ENCODE peak calls at places on chromosome 6, in four cellular contexts. X is heart left ventricle, O is ovary, B is IMR-90. P is an unnamed sample.
A peak's percentile ranks its signal among the peaks of the same experiment; 100 is the strongest.

GRCh38 chr6:9121551-9121950 is 686.2 kb upstream of the SLC35B3 start:
- DNase-seq in B (peak; percentile 36), X (no peak), O (no peak), P (no peak)

GRCh38 chr6:149443411-149444181 is 41.2 kb downstream of the ZC3H12D start:
- DNase-seq in O (peak; percentile 59), X (no peak), B (peak; percentile 81), P (no peak)

GRCh38 chr6:96749891-96750290 is 87.4 kb downstream of the GPR63 start:
- DNase-seq in B (no peak), O (no peak), X (no peak), P (no peak)

GRCh38 chr6:14910692-14911547 is 334.9 kb upstream of the JARID2 start:
- DNase-seq in O (no peak), B (peak; percentile 43), X (peak; percentile 40), P (peak; percentile 99)

GRCh38 chr6:52640170-52640569 is 30.7 kb upstream of the TMEM14A start:
- DNase-seq in O (no peak), X (no peak), B (peak; percentile 87), P (no peak)

GRCh38 chr6:113858067-113858604 is 991 bp downstream of the MARCKS start:
- DNase-seq in X (peak; percentile 45), O (peak; percentile 55), B (peak; percentile 29), P (peak; percentile 2)

GRCh38 chr6:33632603-33633039 is 11.5 kb downstream of the ITPR3 start:
- DNase-seq in B (no peak), X (no peak), O (peak; percentile 30), P (peak; percentile 69)

GRCh38 chr6:164520916-164521315 is 788.5 kb downstream of the C6orf118 start:
- DNase-seq in B (no peak), O (no peak), X (no peak), P (no peak)

GRCh38 chr6:44925100-44925739 is 402.9 kb upstream of the RUNX2 start:
- DNase-seq in B (peak; percentile 5), X (no peak), O (no peak), P (peak; percentile 20)

GRCh38 chr6:69584913-69585729 is 211.7 kb downstream of the LMBRD1 start:
- DNase-seq in B (no peak), O (no peak), X (no peak), P (peak; percentile 34)

GRCh38 chr6:34126419-34126818 is 19.5 kb downstream of the GRM4 start:
- DNase-seq in O (no peak), X (no peak), B (no peak), P (no peak)

GRCh38 chr6:107652526-107653182 is 162.7 kb downstream of the SOBP start:
- DNase-seq in O (no peak), B (no peak), X (no peak), P (no peak)

GRCh38 chr6:7730003-7730402 is 4.1 kb downstream of the BMP6 start:
- DNase-seq in X (no peak), B (no peak), O (no peak), P (no peak)

GRCh38 chr6:12548526-12548925 is 168.0 kb upstream of the PHACTR1 start:
- DNase-seq in X (no peak), B (peak; percentile 59), O (no peak), P (no peak)

GRCh38 chr6:28866342-28867077 is 57.3 kb downstream of the TRIM27 start:
- DNase-seq in X (peak; percentile 60), B (peak; percentile 29), O (peak; percentile 53), P (peak; percentile 85)

GRCh38 chr6:132715204-132715603 is 1.3 kb upstream of the VNN1 start:
- DNase-seq in X (peak; percentile 24), B (peak; percentile 76), O (no peak), P (no peak)

GRCh38 chr6:47379328-47379727 is 69.6 kb upstream of the TNFRSF21 start:
- DNase-seq in O (no peak), X (no peak), B (no peak), P (no peak)

GRCh38 chr6:43074847-43075741 is 1.0 kb upstream of the PTK7 start:
- DNase-seq in X (no peak), B (peak; percentile 80), O (peak; percentile 90), P (peak; percentile 50)

GRCh38 chr6:53151676-53152075 is 3.0 kb upstream of the GCM1 start:
- DNase-seq in X (no peak), B (no peak), O (no peak), P (peak; percentile 42)

GRCh38 chr6:135586844-135587243 is 89.3 kb upstream of the AHI1 start:
- DNase-seq in O (no peak), X (no peak), B (peak; percentile 47), P (peak; percentile 16)

GRCh38 chr6:108710046-108710445 is 138.2 kb upstream of the ARMC2 start:
- DNase-seq in B (no peak), X (no peak), O (no peak), P (no peak)

GRCh38 chr6:56593801-56594318 is 48.8 kb downstream of the DST start:
- DNase-seq in B (peak; percentile 57), O (no peak), X (no peak), P (peak; percentile 58)

GRCh38 chr6:35590622-35591066 is 77.9 kb upstream of the TULP1 start:
- DNase-seq in B (no peak), O (peak; percentile 86), X (no peak), P (no peak)

GRCh38 chr6:51153109-51153508 is 334.4 kb downstream of the TFAP2B start:
- DNase-seq in X (no peak), B (no peak), O (no peak), P (no peak)

GRCh38 chr6:166924531-166924930 is 31.8 kb downstream of the RNASET2 start:
- DNase-seq in O (no peak), X (no peak), B (no peak), P (no peak)

GRCh38 chr6:149750136-149750609 is 632 bp downstream of the PCMT1 start:
- DNase-seq in X (peak; percentile 55), B (peak; percentile 49), O (no peak), P (peak; percentile 79)

GRCh38 chr6:31651602-31652191 is 764 bp downstream of the BAG6 start:
- DNase-seq in X (peak; percentile 79), O (no peak), B (peak; percentile 80), P (peak; percentile 78)

GRCh38 chr6:84002226-84002625 is 31.3 kb upstream of the MRAP2 start:
- DNase-seq in X (no peak), B (no peak), O (no peak), P (no peak)

GRCh38 chr6:29516108-29516507 is 28.4 kb upstream of the MAS1L start:
- DNase-seq in O (no peak), B (peak; percentile 5), X (no peak), P (peak; percentile 72)

GRCh38 chr6:39488255-39488881 is 165.9 kb upstream of the KCNK16 start:
- DNase-seq in O (no peak), B (no peak), X (no peak), P (no peak)

GRCh38 chr6:158170656-158171081 is 2.5 kb downstream of the GTF2H5 start:
- DNase-seq in O (no peak), B (peak; percentile 89), X (no peak), P (no peak)

GRCh38 chr6:141326426-141326825 is 806.3 kb upstream of the GJE1 start:
- DNase-seq in O (no peak), B (peak; percentile 100), X (no peak), P (peak; percentile 44)

GRCh38 chr6:2116496-2116895 is 128.9 kb downstream of the GMDS start:
- DNase-seq in B (peak; percentile 42), X (no peak), O (no peak), P (no peak)

GRCh38 chr6:138815797-138816528 is 20.1 kb downstream of the ECT2L start:
- DNase-seq in B (peak; percentile 79), X (no peak), O (no peak), P (peak; percentile 73)

DNA sequence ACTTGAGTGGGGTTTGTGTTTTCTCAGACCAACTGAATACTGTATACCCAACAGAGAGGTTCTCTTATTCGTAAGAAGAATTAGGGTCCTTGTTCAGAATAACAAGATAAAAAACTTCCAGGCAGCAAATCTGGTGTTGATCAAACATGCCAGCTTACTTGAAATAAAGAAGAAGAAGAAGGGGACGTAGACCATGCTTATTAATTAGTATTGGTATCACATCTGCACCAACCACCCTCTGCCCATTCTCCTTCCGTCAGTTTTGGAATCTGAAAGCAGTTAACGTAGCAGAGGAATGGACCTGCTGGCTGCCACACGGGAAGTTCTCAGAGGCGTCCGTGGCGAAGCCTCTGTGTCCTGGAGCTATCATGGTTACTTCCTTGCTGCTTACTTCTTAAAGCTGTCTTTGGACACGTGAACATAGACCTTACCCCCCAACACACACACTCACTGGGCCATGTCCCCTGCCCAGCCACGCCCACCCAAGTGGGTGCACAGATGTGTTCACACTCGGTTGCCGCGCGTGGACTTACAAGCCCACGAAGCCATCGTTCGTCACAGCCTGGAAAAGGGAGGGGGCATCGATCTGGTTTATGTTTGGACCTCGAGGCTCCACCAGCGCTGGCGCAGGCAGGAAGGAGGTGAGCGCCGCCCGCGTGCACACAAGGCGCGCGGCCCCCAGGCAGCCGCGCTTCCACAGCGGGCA is 4.1 kb upstream of the DLL1 start:
- DNase-seq in O (no peak), B (no peak), X (peak; percentile 24), P (no peak)
- H3K4me3 ChIP-seq in O (peak overlapping the region; percentile 21), B (peak overlapping the region; percentile 49), X (peak overlapping the region; percentile 61), P (no peak overlapping the region)

DNA sequence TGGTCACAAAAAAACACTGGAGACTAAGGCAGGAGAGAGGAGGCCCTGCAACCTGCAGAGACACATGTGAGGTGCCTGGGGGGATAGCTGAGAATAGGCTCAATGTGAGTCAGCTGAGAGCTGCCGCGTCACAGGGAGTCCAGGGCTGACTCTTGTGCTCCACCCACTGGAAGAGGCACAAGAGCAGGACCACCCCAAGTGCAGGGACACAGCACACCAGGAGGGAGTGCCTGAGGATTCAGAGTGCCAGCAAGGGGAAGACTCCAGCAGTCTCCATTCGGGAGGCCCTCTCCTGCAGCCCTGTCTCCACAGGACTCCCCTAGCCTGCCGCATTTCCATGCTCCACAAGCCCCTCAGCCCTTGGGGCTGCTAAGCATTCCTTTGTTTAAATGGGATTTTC is 105.5 kb downstream of the HUS1B start:
- DNase-seq in X (no peak), O (no peak), B (peak; percentile 51), P (peak; percentile 50)
- TF ChIP-seq CTCF in X (peak; percentile 13), O (no peak), B (peak; percentile 9), P (peak; percentile 5)

GRCh38 chr6:115934145-115934544 is 126.5 kb downstream of the FRK start:
- DNase-seq in B (no peak), O (no peak), X (no peak), P (no peak)

GRCh38 chr6:115934829-115935228 is 125.9 kb downstream of the FRK start:
- DNase-seq in O (no peak), B (no peak), X (no peak), P (no peak)

GRCh38 chr6:115932481-115932880 is 128.2 kb downstream of the FRK start:
- DNase-seq in O (no peak), X (no peak), B (no peak), P (no peak)

DNA sequence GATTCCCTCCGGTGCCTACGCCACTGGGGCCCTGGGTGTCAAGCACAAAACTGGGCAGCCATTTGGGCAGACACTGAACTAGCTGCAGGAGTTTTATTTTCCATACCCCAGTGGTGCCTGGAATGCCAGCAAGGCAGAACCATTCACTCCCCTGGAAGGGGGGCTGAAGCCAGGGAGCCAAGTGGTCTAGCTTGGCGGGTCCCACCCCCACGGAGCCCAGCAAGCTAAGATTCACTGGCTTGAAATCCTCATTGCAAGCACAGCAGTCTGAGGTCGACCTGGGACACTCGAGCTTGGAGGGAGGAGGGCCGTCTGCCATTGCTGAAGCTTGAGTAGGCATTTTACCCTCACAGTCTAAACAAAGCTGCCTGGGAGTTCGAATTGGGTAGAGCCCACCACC is 125.3 kb downstream of the FRK start:
- DNase-seq in B (no peak), O (no peak), X (no peak), P (no peak)
- TF ChIP-seq POLR2A in B (no peak), O (no peak), X (no peak), P (no peak)

DNA sequence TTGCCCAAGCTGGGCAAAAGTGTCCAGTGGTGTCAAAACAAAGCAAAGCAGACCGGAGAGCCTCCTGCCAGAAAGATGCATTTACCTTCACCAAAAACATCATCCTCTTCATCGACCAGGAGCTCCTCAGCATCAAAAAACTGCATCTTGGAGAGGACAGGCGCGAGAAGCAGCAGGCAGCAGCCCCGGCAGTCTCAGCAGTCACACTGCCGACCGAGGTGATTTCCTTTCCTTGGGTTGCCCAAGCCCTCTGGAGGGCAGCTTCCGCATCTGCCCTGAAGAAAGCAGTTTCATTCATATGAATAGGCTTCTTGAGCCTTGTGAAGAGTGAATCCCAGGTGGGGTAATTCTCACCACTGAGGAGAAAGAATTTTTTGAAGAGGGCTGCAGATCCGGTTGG is at the start of gene RIPOR2:
- DNase-seq in X (peak; percentile 40), B (no peak), O (no peak), P (peak; percentile 64)
- H3K4me3 ChIP-seq in X (no peak within 1 kb of the TSS), B (no peak within 1 kb of the TSS), O (no peak within 1 kb of the TSS), P (no peak within 1 kb of the TSS)